ENCODE peak calls at places on chromosomes 7 and 10, in five cellular contexts. I is mesendoderm, D is PC-9, R is hepatocyte, E is MM.1S. C is an unnamed sample.
A peak's percentile ranks its signal among the peaks of the same experiment; 100 is the strongest.

GRCh38 chr10:132927824-132928223 is 14.5 kb downstream of the CFAP46 start:
- DNase-seq in R (no peak), D (no peak), I (no peak), E (no peak), C (no peak)

GRCh38 chr10:119803264-119803663 is 69.4 kb downstream of the MCMBP start:
- DNase-seq in I (no peak), D (no peak), R (no peak), E (no peak), C (peak; percentile 39)

GRCh38 chr7:39683216-39683845 is 60.0 kb downstream of the RALA start:
- DNase-seq in E (no peak), D (no peak), I (no peak), R (peak; percentile 13), C (peak; percentile 59)

GRCh38 chr7:24956021-24956420 is 24.0 kb downstream of the OSBPL3 start:
- DNase-seq in R (no peak), E (no peak), D (no peak), I (no peak), C (no peak)

GRCh38 chr7:29563590-29564454 is at the start of gene PRR15:
- DNase-seq in E (peak; percentile 93), I (peak; percentile 91), R (peak; percentile 89), D (peak; percentile 96), C (no peak)

GRCh38 chr7:80816806-80817205 is 102.0 kb downstream of the SEMA3C start:
- DNase-seq in D (no peak), I (no peak), E (no peak), R (no peak), C (no peak)

GRCh38 chr10:58621379-58622077 is 108.9 kb downstream of the BICC1 start:
- DNase-seq in D (no peak), I (no peak), R (no peak), E (no peak), C (no peak)

GRCh38 chr7:50362142-50362541 is 57.6 kb downstream of the IKZF1 start:
- DNase-seq in E (no peak), D (no peak), I (no peak), R (no peak), C (no peak)

GRCh38 chr10:527416-527815 is 162.1 kb downstream of the DIP2C start:
- DNase-seq in I (no peak), R (no peak), D (no peak), E (no peak), C (peak; percentile 70)

GRCh38 chr7:134016223-134016941 is 110.8 kb upstream of the LRGUK start:
- DNase-seq in R (peak; percentile 48), E (no peak), D (no peak), I (peak; percentile 56), C (peak; percentile 20)

GRCh38 chr10:86411281-86411841 is 44.8 kb upstream of the GRID1 start:
- DNase-seq in I (no peak), R (peak; percentile 60), D (no peak), E (peak; percentile 87), C (peak; percentile 89)

GRCh38 chr7:106284516-106285050 is at the start of gene NAMPT:
- DNase-seq in I (no peak), D (no peak), R (peak; percentile 75), E (peak; percentile 60), C (no peak)

GRCh38 chr10:76337641-76338040 is 906.2 kb downstream of the LRMDA start:
- DNase-seq in D (no peak), E (peak; percentile 55), I (no peak), R (no peak), C (peak; percentile 61)

GRCh38 chr10:4839353-4839752 is 13.3 kb downstream of the AKR1E2 start:
- DNase-seq in D (no peak), R (no peak), E (no peak), I (no peak), C (no peak)

GRCh38 chr7:131327049-131327625 is 539 bp upstream of the MKLN1 start:
- DNase-seq in I (peak; percentile 83), D (peak; percentile 64), R (peak; percentile 67), E (no peak), C (peak; percentile 74)

GRCh38 chr7:71220210-71220695 is 88.3 kb downstream of the GALNT17 start:
- DNase-seq in R (peak; percentile 47), I (peak; percentile 65), D (no peak), E (peak; percentile 21), C (no peak)

GRCh38 chr7:100952641-100953040 is 3.3 kb downstream of the MUC3A start:
- DNase-seq in I (no peak), R (no peak), D (no peak), E (no peak), C (no peak)

GRCh38 chr10:55098452-55098851 is 297.4 kb upstream of the PCDH15 start:
- DNase-seq in D (no peak), I (peak; percentile 27), R (no peak), E (no peak), C (no peak)
- H3K27ac ChIP-seq in D (no peak overlapping the region), I (no peak overlapping the region), R (no peak overlapping the region), E (no peak overlapping the region), C (no peak overlapping the region)

GRCh38 chr10:26770069-26770468 is 72.6 kb downstream of the PDSS1 start:
- DNase-seq in I (no peak), D (no peak), E (no peak), R (no peak), C (no peak)
- H3K79me2 ChIP-seq in I (no peaks in the 10 kb centered on the region), D (peaks cover 10% of the 10 kb centered on the region), E (peaks cover 77% of the 10 kb centered on the region), R (peaks cover 45% of the 10 kb centered on the region), C (peaks cover 7% of the 10 kb centered on the region)

GRCh38 chr7:84181628-84182027 is 13.0 kb downstream of the SEMA3A start:
- DNase-seq in E (peak; percentile 50), I (no peak), D (no peak), R (no peak), C (no peak)
- H3K27ac ChIP-seq in E (no peak overlapping the region), I (no peak overlapping the region), D (no peak overlapping the region), R (peak overlapping the region; percentile 28), C (no peak overlapping the region)

GRCh38 chr10:21661087-21661486 is 127.1 kb downstream of the MLLT10 start:
- DNase-seq in I (no peak), R (no peak), D (no peak), E (no peak), C (no peak)
- H3K79me2 ChIP-seq in I (peaks cover 4% of the 10 kb centered on the region), R (peaks cover 68% of the 10 kb centered on the region), D (no peaks in the 10 kb centered on the region), E (peaks cover 32% of the 10 kb centered on the region), C (peaks cover 19% of the 10 kb centered on the region)

C was measured in fibroblast of lung.